ENCODE peak calls at places on chromosomes 1 and 21, in six cellular contexts. F, K, O, W, R and P are unnamed samples.

GRCh38 chr1:89516055-89516454 is 8.6 kb upstream of the LRRC8B start:
- DNase-seq in O (peak; percentile 75), F (no peak), K (peak; percentile 87), W (no peak), R (no peak), P (no peak)

GRCh38 chr1:243474906-243475305 is 219.1 kb downstream of the SDCCAG8 start:
- DNase-seq in K (no peak), R (no peak), O (no peak), F (no peak), W (no peak), P (peak; percentile 42)

GRCh38 chr21:32770514-32771133 is 931 bp downstream of the PAXBP1 start:
- DNase-seq in K (peak; percentile 40), W (no peak), R (no peak), F (no peak), O (peak; percentile 5), P (no peak)

GRCh38 chr21:45641480-45642035 is 2.0 kb upstream of the PCBP3 start:
- DNase-seq in R (no peak), F (no peak), O (no peak), W (no peak), K (no peak), P (no peak)

GRCh38 chr1:24952413-24952841 is 22.4 kb upstream of the RUNX3 start:
- DNase-seq in W (no peak), K (no peak), F (no peak), R (no peak), O (no peak), P (no peak)

GRCh38 chr21:29018540-29018939 is 609 bp downstream of the RWDD2B start:
- DNase-seq in W (no peak), O (no peak), K (peak; percentile 28), R (no peak), F (no peak), P (no peak)

GRCh38 chr1:117167402-117167801 is 43.3 kb downstream of the VTCN1 start:
- DNase-seq in K (no peak), R (no peak), F (no peak), W (no peak), O (no peak), P (no peak)

GRCh38 chr21:46058339-46059145 is 39.4 kb upstream of the COL6A2 start:
- DNase-seq in O (no peak), W (no peak), F (no peak), R (no peak), K (no peak), P (peak; percentile 53)

GRCh38 chr1:154956557-154956956 is 658 bp upstream of the PBXIP1 start:
- DNase-seq in R (peak; percentile 49), K (peak; percentile 34), W (no peak), F (no peak), O (no peak), P (no peak)

GRCh38 chr1:51506537-51506936 is 12.5 kb downstream of the EPS15 start:
- DNase-seq in F (no peak), K (peak; percentile 62), R (no peak), W (no peak), O (no peak), P (no peak)

GRCh38 chr1:100045206-100045605 is 75.4 kb downstream of the SLC35A3 start:
- DNase-seq in W (no peak), F (no peak), R (no peak), K (no peak), O (no peak), P (no peak)

GRCh38 chr1:108605633-108606032 is 45.7 kb downstream of the EEIG2 start:
- DNase-seq in O (no peak), K (no peak), W (no peak), F (no peak), R (no peak), P (no peak)

GRCh38 chr21:44874497-44875331 is 1.2 kb upstream of the PTTG1IP start:
- DNase-seq in O (no peak), W (peak; percentile 32), K (peak; percentile 38), F (no peak), R (peak; percentile 86), P (no peak)

GRCh38 chr1:231806623-231807470 is 180.3 kb downstream of the DISC1 start:
- DNase-seq in R (peak; percentile 54), W (peak; percentile 60), F (peak; percentile 29), K (peak; percentile 38), O (peak; percentile 55), P (no peak)

GRCh38 chr1:198380275-198380674 is 160.2 kb downstream of the ATP6V1G3 start:
- DNase-seq in O (no peak), W (no peak), K (no peak), F (no peak), R (no peak), P (no peak)

GRCh38 chr21:45453308-45453950 is 48.5 kb downstream of the COL18A1 start:
- DNase-seq in O (no peak), W (no peak), K (no peak), R (peak; percentile 15), F (no peak), P (no peak)

GRCh38 chr1:87805661-87806376 is 477.1 kb downstream of the LMO4 start:
- DNase-seq in O (peak; percentile 83), K (peak; percentile 59), R (no peak), W (no peak), F (no peak), P (no peak)

GRCh38 chr1:76705560-76705959 is 161.7 kb upstream of the ST6GALNAC5 start:
- DNase-seq in F (no peak), O (no peak), W (no peak), R (no peak), K (no peak), P (no peak)

GRCh38 chr1:11790880-11791715 is 14.7 kb downstream of the MTHFR start:
- DNase-seq in F (no peak), R (peak; percentile 97), K (peak; percentile 94), O (peak; percentile 71), W (no peak), P (no peak)

GRCh38 chr1:62184291-62184690 is 10.4 kb upstream of the L1TD1 start:
- DNase-seq in W (no peak), K (no peak), R (no peak), F (no peak), O (no peak), P (no peak)

GRCh38 chr1:234970731-234971476 is 157.7 kb downstream of the TOMM20 start:
- DNase-seq in W (no peak), O (no peak), R (peak; percentile 77), F (no peak), K (peak; percentile 96), P (peak; percentile 96)

GRCh38 chr1:37890378-37891014 is 31.1 kb upstream of the MTF1 start:
- DNase-seq in R (no peak), W (no peak), O (peak; percentile 43), K (peak; percentile 47), F (no peak), P (no peak)

GRCh38 chr1:170670751-170671628 is 7.1 kb downstream of the PRRX1 start:
- DNase-seq in W (peak; percentile 86), K (peak; percentile 2), F (peak; percentile 49), R (peak; percentile 58), O (no peak), P (peak; percentile 86)

GRCh38 chr1:170640581-170640980 is 23.4 kb upstream of the PRRX1 start:
- DNase-seq in O (no peak), K (peak; percentile 28), R (no peak), F (no peak), W (no peak), P (no peak)

GRCh38 chr1:233904979-233905415 is 521 bp downstream of the SLC35F3 start:
- DNase-seq in R (no peak), K (no peak), O (peak; percentile 54), W (peak; percentile 30), F (peak; percentile 25), P (peak; percentile 84)

GRCh38 chr1:205229399-205229861 is 1.7 kb downstream of the TMCC2 start:
- DNase-seq in W (peak; percentile 46), K (peak; percentile 60), R (peak; percentile 55), O (peak; percentile 76), F (no peak), P (peak; percentile 76)

GRCh38 chr1:245802941-245803665 is 648.3 kb downstream of the KIF26B start:
- DNase-seq in W (no peak), R (no peak), F (no peak), O (no peak), K (no peak), P (no peak)

GRCh38 chr21:17590443-17590842 is 22.3 kb downstream of the BTG3 start:
- DNase-seq in R (no peak), F (no peak), O (no peak), K (peak; percentile 17), W (no peak), P (no peak)

GRCh38 chr1:34983700-34984355 is 1.3 kb downstream of the TMEM35B start:
- DNase-seq in W (no peak), O (no peak), F (no peak), K (no peak), R (no peak), P (no peak)

GRCh38 chr1:31182352-31182751 is 57.3 kb downstream of the NKAIN1 start:
- DNase-seq in O (peak; percentile 82), K (peak; percentile 97), W (peak; percentile 86), R (peak; percentile 81), F (peak; percentile 88), P (peak; percentile 94)
- TF ChIP-seq CTCF in O (peak; percentile 13), K (peak; percentile 50), W (no peak), R (peak; percentile 11), F (peak; percentile 19), P (peak; percentile 33)

DNA sequence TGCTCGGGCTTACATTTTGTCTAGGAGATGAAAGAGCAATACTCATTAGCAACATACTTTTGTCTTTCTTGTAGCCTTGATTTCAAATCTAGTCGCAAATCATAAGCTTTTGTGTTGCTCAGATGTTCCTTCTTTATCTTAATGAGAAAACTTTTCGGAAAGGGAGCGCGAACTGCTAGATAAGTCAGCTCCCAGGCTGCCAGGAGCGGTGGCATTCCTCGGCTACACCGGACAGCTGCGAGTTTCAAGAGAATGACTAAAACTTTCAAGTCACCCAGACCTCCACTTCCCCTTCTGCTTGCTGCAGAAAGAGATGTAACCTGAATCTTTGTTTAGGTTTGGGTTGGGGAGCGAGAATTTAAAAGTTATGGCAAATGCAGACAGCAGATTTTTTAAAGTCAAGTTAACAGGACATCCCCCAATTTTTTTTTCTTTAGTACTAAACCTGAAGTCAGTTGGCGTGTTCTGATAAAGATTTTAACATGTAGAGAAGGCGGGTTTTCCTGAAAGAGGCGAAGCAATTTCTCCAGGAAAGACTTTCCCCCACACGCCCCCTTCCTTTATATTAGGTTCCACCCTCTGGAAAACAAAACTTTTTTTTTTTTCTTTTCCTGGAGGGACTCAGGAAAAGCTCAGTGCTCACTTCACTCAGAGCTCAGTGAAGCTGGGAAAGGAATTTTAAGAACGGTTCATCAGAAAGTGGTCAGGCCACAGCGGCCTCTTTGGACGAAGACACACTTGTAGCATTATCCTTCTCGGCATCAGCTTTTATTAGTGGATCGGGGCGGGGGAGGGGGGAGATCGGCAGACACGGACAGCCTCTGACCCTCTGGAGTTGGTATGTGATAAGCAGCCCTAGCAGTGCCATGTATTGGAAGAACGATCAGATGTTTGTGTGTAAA is at the start of gene LHX8:
- DNase-seq in R (no peak), K (no peak), F (no peak), W (no peak), O (peak; percentile 20), P (no peak)
- TF ChIP-seq CTCF in R (no peak), K (no peak), F (no peak), W (no peak), O (no peak), P (no peak)

GRCh38 chr1:209412036-209412435 is 171.5 kb upstream of the CAMK1G start:
- DNase-seq in K (peak; percentile 60), F (no peak), W (no peak), O (no peak), R (no peak), P (no peak)
- TF ChIP-seq CTCF in K (no peak), F (no peak), W (no peak), O (no peak), R (no peak), P (no peak)

GRCh38 chr1:169106095-169106920 is at the start of gene ATP1B1:
- DNase-seq in W (peak; percentile 93), F (peak; percentile 95), K (peak; percentile 92), R (peak; percentile 89), O (peak; percentile 90), P (peak; percentile 95)
- TF ChIP-seq CTCF in W (peak; percentile 87), F (peak; percentile 50), K (peak; percentile 25), R (peak; percentile 74), O (no peak), P (peak; percentile 66)

GRCh38 chr1:182198006-182198605 is 136.6 kb upstream of the ZNF648 start:
- DNase-seq in O (no peak), K (peak; percentile 65), W (no peak), R (no peak), F (no peak), P (no peak)
- TF ChIP-seq CTCF in O (peak; percentile 12), K (peak; percentile 28), W (no peak), R (no peak), F (no peak), P (peak; percentile 37)